ENCODE peak calls at places on chromosomes 6 and 20, in four cellular contexts. I is left ventricle myocardium inferior, S is ovary, N is occipital lobe. O is an unnamed sample.

GRCh38 chr6:2876210-2877056 is 26.7 kb downstream of the SERPINB9 start:
- DNase-seq in I (peak), S (peak), N (no peak), O (peak)

GRCh38 chr6:1470040-1470439 is 80.7 kb downstream of the FOXF2 start:
- DNase-seq in I (no peak), S (no peak), N (no peak), O (no peak)

GRCh38 chr6:133951881-133952814 is 876 bp upstream of the TBPL1 start:
- DNase-seq in I (peak), S (peak), N (peak), O (peak)

GRCh38 chr6:43308101-43308989 is at the start of gene CRIP3:
- DNase-seq in I (peak), S (peak), N (peak), O (no peak)

GRCh38 chr6:30443657-30444450 is 45.5 kb upstream of the HLA-E start:
- DNase-seq in I (no peak), S (no peak), N (no peak), O (no peak)

GRCh38 chr6:7883381-7883780 is 27.2 kb downstream of the TXNDC5 start:
- DNase-seq in I (no peak), S (no peak), N (no peak), O (no peak)

GRCh38 chr20:36575066-36575743 is 1.8 kb downstream of the TGIF2 start:
- DNase-seq in I (peak), S (peak), N (no peak), O (peak)

GRCh38 chr6:41226752-41227151 is 1.4 kb upstream of the TREML4 start:
- DNase-seq in I (no peak), S (no peak), N (no peak), O (no peak)

GRCh38 chr6:154758125-154758524 is 24.9 kb downstream of the SCAF8 start:
- DNase-seq in I (no peak), S (no peak), N (no peak), O (no peak)

GRCh38 chr20:46757754-46758678 is 48.6 kb downstream of the SLC2A10 start:
- DNase-seq in I (peak), S (no peak), N (no peak), O (peak)

GRCh38 chr20:50339196-50339901 is 148.7 kb downstream of the CEBPB start:
- DNase-seq in I (no peak), S (peak), N (no peak), O (no peak)

GRCh38 chr20:4183361-4183760 is 168.0 kb upstream of the RNF24 start:
- DNase-seq in I (no peak), S (no peak), N (no peak), O (no peak)

GRCh38 chr20:2603816-2604505 is 48.5 kb upstream of the NOP56 start:
- DNase-seq in I (no peak), S (no peak), N (no peak), O (no peak)